ENCODE peak calls at places on chromosomes 12 and 14, in nine cellular contexts. K is sigmoid colon, G is HepG2, X is transverse colon, B is GM12878, L is HCT116, R is K562, M is stomach, O is vagina. Q is an unnamed sample. For H3K4me1 and H3K36me3, the result is how much of the 10 kb centered on the place peaks cover.

GRCh38 chr14:61472801-61473376 is 151.5 kb downstream of the PRKCH start:
- DNase-seq in K (no peak), G (no peak), X (peak), O (peak), B (no peak), M (no peak), R (no peak), L (no peak), Q (peak)

GRCh38 chr12:120457133-120457532 is 10.9 kb downstream of the GATC start:
- DNase-seq in L (no peak), K (no peak), O (no peak), X (no peak), B (no peak), G (peak), M (no peak), R (peak), Q (no peak)

GRCh38 chr14:67487937-67488893 is at the start of gene TMEM229B:
- DNase-seq in K (no peak), B (peak), M (peak), O (no peak), G (no peak), X (peak), R (no peak), L (no peak), Q (peak)

GRCh38 chr12:24991209-24992049 is 42.5 kb upstream of the BCAT1 start:
- DNase-seq in X (no peak), G (peak), O (no peak), R (peak), L (peak), B (peak), K (no peak), M (no peak), Q (no peak)

GRCh38 chr12:108637222-108637621 is 3.5 kb upstream of the SELPLG start:
- DNase-seq in K (no peak), O (no peak), M (no peak), X (no peak), L (no peak), B (no peak), R (no peak), G (no peak), Q (peak)

GRCh38 chr12:18340796-18341195 is 79.5 kb downstream of the PIK3C2G start:
- DNase-seq in M (no peak), R (no peak), O (no peak), L (no peak), B (no peak), X (no peak), K (no peak), G (no peak), Q (no peak)

GRCh38 chr12:1934831-1935230 is 16.4 kb upstream of the CACNA2D4 start:
- DNase-seq in M (no peak), K (peak), B (no peak), R (no peak), G (no peak), X (no peak), L (no peak), O (no peak), Q (peak)

GRCh38 chr14:65286443-65286842 is 126.1 kb upstream of the FUT8 start:
- DNase-seq in K (no peak), X (no peak), M (peak), L (peak), G (peak), O (no peak), R (peak), B (no peak), Q (no peak)

GRCh38 chr12:130132831-130133635 is 29.2 kb upstream of the FZD10 start:
- DNase-seq in X (no peak), B (no peak), G (no peak), R (no peak), M (no peak), K (no peak), L (no peak), O (no peak), Q (no peak)

GRCh38 chr14:64363265-64363840 is 24.8 kb upstream of the MTHFD1 start:
- DNase-seq in L (no peak), O (no peak), X (no peak), K (no peak), M (no peak), G (no peak), B (no peak), R (peak), Q (no peak)

GRCh38 chr14:71324767-71325272 is 417.6 kb downstream of the PCNX1 start:
- DNase-seq in B (peak), K (no peak), O (no peak), R (peak), X (peak), L (no peak), M (no peak), G (no peak), Q (no peak)

GRCh38 chr14:61140872-61141271 is 140.3 kb downstream of the TMEM30B start:
- DNase-seq in X (no peak), R (no peak), M (no peak), L (peak), K (no peak), G (no peak), O (no peak), B (no peak), Q (no peak)

GRCh38 chr12:44015333-44015941 is 179.6 kb downstream of the TMEM117 start:
- DNase-seq in B (peak), G (peak), M (no peak), K (no peak), R (peak), L (peak), X (no peak), O (no peak), Q (no peak)

GRCh38 chr12:94171595-94171930 is 23.2 kb downstream of the PLXNC1 start:
- DNase-seq in M (no peak), O (no peak), X (no peak), K (no peak), B (no peak), G (no peak), L (no peak), R (no peak), Q (no peak)

GRCh38 chr12:4114986-4115385 is 158.6 kb upstream of the CCND2 start:
- DNase-seq in G (no peak), B (no peak), O (no peak), M (no peak), L (no peak), X (no peak), K (peak), R (peak), Q (no peak)

GRCh38 chr14:91354979-91355685 is 62.5 kb downstream of the CCDC88C start:
- DNase-seq in G (no peak), R (no peak), K (no peak), M (no peak), B (no peak), L (no peak), X (peak), O (no peak), Q (peak)

GRCh38 chr14:76391981-76392690 is 16.2 kb downstream of the ESRRB start:
- DNase-seq in L (no peak), B (no peak), R (no peak), O (no peak), K (no peak), G (no peak), X (no peak), M (no peak), Q (no peak)

GRCh38 chr14:102317564-102318248 is 1.8 kb upstream of the ZNF839 start:
- DNase-seq in L (no peak), X (peak), M (no peak), K (peak), O (no peak), R (peak), G (peak), B (no peak), Q (peak)

GRCh38 chr12:39605996-39606395 is 13.6 kb downstream of the ABCD2 start:
- DNase-seq in R (no peak), L (peak), G (no peak), X (no peak), O (no peak), K (no peak), B (no peak), M (no peak), Q (no peak)

GRCh38 chr14:55881577-55882241 is 236.5 kb upstream of the PELI2 start:
- DNase-seq in B (no peak), R (no peak), X (no peak), G (no peak), L (no peak), K (no peak), M (no peak), O (no peak), Q (no peak)

GRCh38 chr12:112543666-112544185 is 125.0 kb downstream of the PTPN11 start:
- DNase-seq in G (no peak), X (no peak), B (no peak), R (no peak), K (no peak), L (no peak), M (no peak), O (no peak), Q (no peak)

GRCh38 chr12:98698603-98699463 is 53.7 kb downstream of the APAF1 start:
- DNase-seq in K (peak), R (peak), X (peak), G (peak), O (no peak), B (peak), M (peak), L (peak), Q (no peak)

GRCh38 chr14:101101456-101102056 is 198.0 kb upstream of the RTL1 start:
- DNase-seq in M (no peak), B (no peak), G (no peak), K (peak), X (no peak), O (no peak), R (no peak), L (no peak), Q (no peak)

GRCh38 chr14:37550511-37550910 is 44.5 kb downstream of the FOXA1 start:
- DNase-seq in G (no peak), B (no peak), K (no peak), M (no peak), X (no peak), R (no peak), O (no peak), L (no peak), Q (no peak)

GRCh38 chr12:42605685-42606084 is 16.1 kb upstream of the PRICKLE1 start:
- DNase-seq in L (no peak), X (no peak), K (no peak), G (no peak), M (no peak), O (no peak), R (no peak), B (no peak), Q (no peak)

GRCh38 chr12:44972746-44973421 is 78.0 kb downstream of the DBX2 start:
- DNase-seq in M (no peak), L (peak), R (peak), G (peak), O (no peak), K (no peak), X (no peak), B (no peak), Q (no peak)

GRCh38 chr12:1776139-1776975 is 44.0 kb upstream of the LRTM2 start:
- DNase-seq in M (no peak), R (no peak), K (no peak), O (no peak), X (no peak), L (no peak), G (no peak), B (no peak), Q (no peak)

GRCh38 chr12:101962486-101962885 is 85.1 kb downstream of the DRAM1 start:
- DNase-seq in G (no peak), R (no peak), B (no peak), O (no peak), K (no peak), M (no peak), X (no peak), L (no peak), Q (no peak)

GRCh38 chr12:132710422-132711168 is at the start of gene PGAM5:
- DNase-seq in M (peak), G (peak), O (no peak), R (peak), K (peak), B (peak), X (peak), L (peak), Q (peak)

GRCh38 chr12:55932546-55932919 is 1.6 kb downstream of the DGKA start:
- DNase-seq in K (no peak), X (peak), R (no peak), G (no peak), B (no peak), L (no peak), M (no peak), O (no peak), Q (peak)

GRCh38 chr12:77218278-77218677 is 152.9 kb upstream of the E2F7 start:
- DNase-seq in R (no peak), G (no peak), B (no peak), M (no peak), O (no peak), X (no peak), L (no peak), K (no peak), Q (no peak)

GRCh38 chr14:95140060-95140858 is 17.1 kb downstream of the DICER1 start:
- DNase-seq in M (no peak), R (no peak), X (no peak), O (no peak), B (no peak), K (no peak), G (no peak), L (no peak), Q (no peak)

GRCh38 chr12:68893741-68894140 is 39.2 kb downstream of the CPM start:
- DNase-seq in O (no peak), L (no peak), B (no peak), R (no peak), M (no peak), G (no peak), X (no peak), K (no peak), Q (no peak)
- H3K4me1 ChIP-seq in O (under half), L (under half), B (under half), R (under half), M (under half), G (under half), X (under half), K (under half), Q (under half)

GRCh38 chr14:22837059-22837749 is 819 bp downstream of the MMP14 start:
- DNase-seq in R (no peak), B (no peak), O (no peak), K (peak), X (peak), L (no peak), G (peak), M (peak), Q (peak)

GRCh38 chr14:22837750-22838538 is 1.6 kb downstream of the MMP14 start:
- DNase-seq in G (no peak), M (no peak), X (peak), K (peak), R (no peak), B (no peak), L (no peak), O (no peak), Q (peak)

GRCh38 chr14:22838631-22839041 is 2.3 kb downstream of the MMP14 start:
- DNase-seq in O (no peak), X (peak), K (no peak), R (no peak), M (no peak), G (no peak), L (no peak), B (no peak), Q (no peak)

GRCh38 chr14:22841311-22841710 is 4.9 kb downstream of the MMP14 start:
- DNase-seq in L (no peak), M (no peak), X (no peak), O (no peak), K (no peak), G (no peak), B (no peak), R (no peak), Q (no peak)

DNA sequence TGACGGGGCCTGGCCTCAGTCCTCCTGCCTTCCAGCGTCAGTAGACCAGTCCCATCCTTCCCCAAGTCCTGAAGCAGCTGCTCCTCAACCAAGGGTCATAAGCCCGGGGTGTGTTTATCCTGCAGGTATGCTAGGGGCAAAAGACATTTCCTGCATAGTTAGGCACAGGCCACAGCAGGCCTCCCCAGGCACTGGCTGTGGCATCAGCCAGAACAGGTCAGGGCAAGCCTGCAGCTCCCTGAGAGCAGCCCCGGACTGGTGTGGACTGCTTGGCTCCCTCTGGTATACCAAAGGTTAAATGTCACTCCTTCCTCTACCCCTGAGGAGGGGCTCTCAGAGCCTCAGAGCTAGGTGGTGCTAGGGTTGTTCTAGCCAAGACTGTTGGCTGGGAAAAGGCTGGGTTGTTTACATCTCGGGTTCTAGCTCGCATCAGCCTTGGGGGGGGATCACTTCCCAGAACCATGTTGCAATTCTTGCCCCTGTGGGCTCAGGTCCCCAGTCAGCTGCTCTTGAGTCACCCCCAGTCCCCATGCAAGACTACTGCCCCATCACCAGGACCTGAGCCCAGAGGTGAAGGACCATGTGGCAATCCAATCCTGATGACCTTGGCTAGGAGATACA is 2.9 kb downstream of the MMP14 start:
- DNase-seq in O (no peak), K (peak), G (no peak), M (no peak), L (no peak), R (no peak), B (no peak), X (peak), Q (no peak)
- TF ChIP-seq POLR2AphosphoS5 in O (peak), K (peak), G (no peak), M (no peak), L (no peak), R (no peak), B (no peak), X (no peak), Q (no peak)

DNA sequence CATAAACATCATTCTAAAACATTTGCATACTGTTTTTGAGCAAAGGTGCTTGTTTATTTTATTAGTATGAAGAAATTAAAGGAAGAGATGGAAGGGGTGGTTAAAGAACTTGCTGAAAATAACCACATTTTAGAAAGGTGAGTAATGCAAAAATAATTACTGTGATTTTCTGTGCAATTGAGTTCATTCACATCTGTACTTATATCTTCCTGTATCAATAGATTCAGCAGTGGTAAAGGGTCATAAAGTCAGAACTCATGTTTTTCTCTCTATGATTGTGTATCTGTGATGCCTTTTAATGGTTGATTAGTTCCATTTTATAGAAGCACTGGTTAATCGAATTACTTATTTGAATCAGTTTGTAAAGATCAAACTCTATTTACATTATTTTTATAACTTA is 46.0 kb downstream of the TBK1 start:
- DNase-seq in M (no peak), K (no peak), G (no peak), R (no peak), O (no peak), B (no peak), X (no peak), L (no peak), Q (no peak)
- H3K36me3 ChIP-seq in M (half or more), K (half or more), G (half or more), R (half or more), O (under half), B (under half), X (under half), L (under half), Q (half or more)

GRCh38 chr14:20578784-20579502 is 8.9 kb downstream of the RNASE11 start:
- DNase-seq in M (no peak), O (no peak), R (peak), K (no peak), G (no peak), X (no peak), L (no peak), B (no peak), Q (no peak)

GRCh38 chr14:20587489-20588154 is at the start of gene RNASE11:
- DNase-seq in G (no peak), R (no peak), K (no peak), O (no peak), L (no peak), B (no peak), X (no peak), M (no peak), Q (no peak)

GRCh38 chr14:20580242-20580641 is 7.6 kb downstream of the RNASE11 start:
- DNase-seq in R (peak), M (no peak), G (no peak), X (no peak), K (no peak), B (no peak), O (no peak), L (no peak), Q (no peak)

GRCh38 chr14:20583142-20583541 is 4.7 kb downstream of the RNASE11 start:
- DNase-seq in B (no peak), M (no peak), O (no peak), R (no peak), K (no peak), G (no peak), L (no peak), X (no peak), Q (no peak)

GRCh38 chr14:20583908-20584307 is 3.9 kb downstream of the RNASE11 start:
- DNase-seq in M (no peak), G (no peak), K (no peak), L (no peak), X (no peak), B (no peak), R (no peak), O (no peak), Q (no peak)
- H3K4me1 ChIP-seq in M (under half), G (under half), K (under half), L (under half), X (under half), B (under half), R (under half), O (under half), Q (under half)

DNA sequence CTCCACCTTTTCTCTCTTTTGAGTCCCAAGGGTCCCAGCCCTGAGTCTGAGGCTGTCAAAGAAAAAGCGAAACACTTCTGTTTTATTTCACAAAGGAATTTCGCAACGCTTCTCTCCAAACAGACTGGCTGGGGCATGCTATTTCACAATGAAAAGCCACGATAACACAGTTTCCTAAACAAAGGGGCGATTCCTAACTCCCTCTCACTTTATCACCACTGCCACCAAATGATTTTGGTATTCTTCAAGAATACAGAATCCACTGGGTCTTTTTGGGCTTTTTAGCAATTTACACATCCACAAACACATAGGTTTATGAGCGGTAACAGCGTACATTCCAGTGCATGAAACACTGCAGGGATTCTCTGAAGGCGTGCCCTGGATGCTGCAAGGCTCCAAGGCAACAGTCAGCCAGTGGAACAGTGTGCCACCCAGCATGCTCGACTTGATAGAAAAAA is 161.2 kb downstream of the DAD1 start:
- DNase-seq in R (no peak), M (no peak), G (peak), O (no peak), L (no peak), K (peak), X (no peak), B (no peak), Q (no peak)
- TF ChIP-seq POLR2AphosphoS5 in R (no peak), M (peak), G (no peak), O (no peak), L (no peak), K (peak), X (no peak), B (no peak), Q (no peak)

DNA sequence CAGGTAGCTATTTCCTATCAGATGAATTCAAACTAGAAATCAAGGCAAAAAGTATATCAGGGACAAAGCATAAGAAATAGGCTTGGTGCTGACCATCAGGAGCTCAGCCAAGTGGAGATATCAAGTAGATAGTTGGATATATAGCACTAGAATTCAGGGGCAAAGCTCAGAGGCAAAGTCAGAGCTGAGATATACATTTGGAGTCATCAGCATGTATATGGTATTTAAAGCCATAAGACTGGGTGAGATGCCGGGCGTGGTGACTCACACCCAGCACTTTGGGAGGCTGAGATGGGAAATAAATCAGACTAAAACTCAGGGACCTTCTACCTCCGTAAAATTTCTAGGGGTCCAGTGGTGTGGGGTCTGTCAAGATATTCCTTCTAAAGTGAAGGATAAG is 38.9 kb upstream of the LIMA1 start:
- DNase-seq in X (no peak), R (no peak), M (no peak), O (no peak), B (no peak), K (no peak), G (no peak), L (no peak), Q (no peak)
- H3K36me3 ChIP-seq in X (under half), R (under half), M (under half), O (under half), B (under half), K (under half), G (under half), L (under half), Q (under half)

Q was measured in spleen.